ENCODE peak calls at places on chromosomes 6 and 20, in six cellular contexts. P is Right ventricle myocardium superior; K is AG08395; Q is NCI-H1436; U is activated CD8-positive, alpha-beta memory T cell treated with anti-CD3 and anti-CD28 coated beads, Interleukin-2, amount 50 U/mL, for 4 hours; L is AG10803. R is an unnamed sample.

GRCh38 chr6:169319561-169319960 is 65.9 kb upstream of the THBS2 start:
- DNase-seq in P (no peak), K (peak), Q (no peak), U (no peak), L (peak), R (no peak)

GRCh38 chr6:23563329-23563728 is 562.7 kb upstream of the NRSN1 start:
- DNase-seq in P (no peak), K (no peak), Q (no peak), U (no peak), L (no peak), R (no peak)

GRCh38 chr6:68711386-68712000 is 76.4 kb downstream of the ADGRB3 start:
- DNase-seq in P (no peak), K (no peak), Q (no peak), U (no peak), L (no peak), R (no peak)

GRCh38 chr6:136510299-136510698 is 39.9 kb downstream of the MAP7 start:
- DNase-seq in P (no peak), K (no peak), Q (no peak), U (no peak), L (no peak), R (no peak)

GRCh38 chr20:61640171-61640570 is 388.1 kb downstream of the CDH4 start:
- DNase-seq in P (peak), K (peak), Q (no peak), U (no peak), L (peak), R (no peak)

GRCh38 chr6:36848658-36849441 is 9.6 kb upstream of the CPNE5 start:
- DNase-seq in P (peak), K (no peak), Q (no peak), U (no peak), L (no peak), R (no peak)

GRCh38 chr6:52482903-52483670 is 62.9 kb downstream of the EFHC1 start:
- DNase-seq in P (no peak), K (no peak), Q (no peak), U (no peak), L (no peak), R (no peak)

GRCh38 chr20:54654460-54654859 is 179.1 kb downstream of the DOK5 start:
- DNase-seq in P (no peak), K (no peak), Q (no peak), U (no peak), L (no peak), R (no peak)

GRCh38 chr6:170553686-170554085 is 483 bp upstream of the TBP start:
- DNase-seq in P (peak), K (peak), Q (peak), U (peak), L (peak), R (no peak)

GRCh38 chr6:29008089-29008488 is 3.0 kb upstream of the ZNF311 start:
- DNase-seq in P (no peak), K (no peak), Q (no peak), U (no peak), L (no peak), R (no peak)

GRCh38 chr6:123997223-123997622 is 193.6 kb downstream of the NKAIN2 start:
- DNase-seq in P (no peak), K (no peak), Q (peak), U (no peak), L (no peak), R (no peak)

GRCh38 chr6:11987390-11987789 is 24.7 kb upstream of the HIVEP1 start:
- DNase-seq in P (no peak), K (no peak), Q (no peak), U (no peak), L (no peak), R (no peak)

GRCh38 chr6:166297606-166298005 is 10.6 kb downstream of the PRR18 start:
- DNase-seq in P (no peak), K (no peak), Q (no peak), U (no peak), L (no peak), R (no peak)

GRCh38 chr20:47544852-47545251 is 43.2 kb downstream of the NCOA3 start:
- DNase-seq in P (no peak), K (peak), Q (no peak), U (no peak), L (peak), R (no peak)

GRCh38 chr6:17103715-17104114 is 1.9 kb downstream of the STMND1 start:
- DNase-seq in P (no peak), K (no peak), Q (no peak), U (no peak), L (no peak), R (no peak)

GRCh38 chr6:14294270-14294951 is 176.8 kb downstream of the CD83 start:
- DNase-seq in P (no peak), K (no peak), Q (no peak), U (no peak), L (no peak), R (no peak)

R was measured in CD14-positive monocyte.